ENCODE peak calls at places on chromosomes 3 and 15, in four cellular contexts. One of them, this sample, is unnamed.

GRCh38 chr15:66024998-66025397 is 155.7 kb downstream of the RAB11A start:
- DNase-seq in GM20000: no peak
- DNase-seq in AG04449: no peak
- DNase-seq in cardiac fibroblast: no peak
- DNase-seq in this sample: no peak

GRCh38 chr15:74132681-74133070 is 2.3 kb downstream of the ISLR2 start:
- DNase-seq in AG04449: no peak
- DNase-seq in cardiac fibroblast: peak; percentile 36
- DNase-seq in GM20000: no peak
- DNase-seq in this sample: no peak

GRCh38 chr15:69314174-69314573 is 15.5 kb downstream of the PAQR5 start:
- DNase-seq in AG04449: no peak
- DNase-seq in GM20000: no peak
- DNase-seq in cardiac fibroblast: no peak
- DNase-seq in this sample: no peak

GRCh38 chr15:30922469-30923311 is 19.0 kb downstream of the FAN1 start:
- DNase-seq in GM20000: no peak
- DNase-seq in cardiac fibroblast: peak; percentile 23
- DNase-seq in AG04449: peak; percentile 73
- DNase-seq in this sample: no peak

GRCh38 chr3:21672303-21672702 is 78.7 kb downstream of the ZNF385D start:
- DNase-seq in cardiac fibroblast: peak; percentile 95
- DNase-seq in GM20000: no peak
- DNase-seq in AG04449: peak; percentile 47
- DNase-seq in this sample: no peak

GRCh38 chr3:64995857-64996564 is 308.2 kb upstream of the ADAMTS9 start:
- DNase-seq in GM20000: no peak
- DNase-seq in AG04449: no peak
- DNase-seq in cardiac fibroblast: no peak
- DNase-seq in this sample: no peak

GRCh38 chr3:68448510-68449383 is 483.6 kb downstream of the TAFA4 start:
- DNase-seq in GM20000: no peak
- DNase-seq in AG04449: no peak
- DNase-seq in cardiac fibroblast: no peak
- DNase-seq in this sample: no peak

GRCh38 chr3:190534386-190534785 is 20.5 kb downstream of the IL1RAP start:
- DNase-seq in cardiac fibroblast: peak; percentile 23
- DNase-seq in GM20000: no peak
- DNase-seq in AG04449: no peak
- DNase-seq in this sample: no peak

GRCh38 chr3:56802411-56802745 is 629 bp upstream of the ARHGEF3 start:
- DNase-seq in GM20000: no peak
- DNase-seq in cardiac fibroblast: no peak
- DNase-seq in AG04449: no peak
- DNase-seq in this sample: no peak

GRCh38 chr15:69795601-69796000 is 302.1 kb downstream of the TLE3 start:
- DNase-seq in AG04449: no peak
- DNase-seq in GM20000: no peak
- DNase-seq in cardiac fibroblast: no peak
- DNase-seq in this sample: no peak

GRCh38 chr15:99547474-99547873 is 18.3 kb upstream of the MEF2A start:
- DNase-seq in GM20000: no peak
- DNase-seq in AG04449: no peak
- DNase-seq in cardiac fibroblast: no peak
- DNase-seq in this sample: no peak

GRCh38 chr3:42148982-42149432 is 57.9 kb downstream of the TRAK1 start:
- DNase-seq in cardiac fibroblast: peak; percentile 84
- DNase-seq in AG04449: no peak
- DNase-seq in GM20000: no peak
- DNase-seq in this sample: no peak

GRCh38 chr3:113251817-113252216 is 40.5 kb downstream of the BOC start:
- DNase-seq in cardiac fibroblast: no peak
- DNase-seq in AG04449: no peak
- DNase-seq in GM20000: no peak
- DNase-seq in this sample: no peak
- TF ChIP-seq CTCF in cardiac fibroblast: no peak
- TF ChIP-seq CTCF in AG04449: no peak
- TF ChIP-seq CTCF in GM20000: no peak
- TF ChIP-seq CTCF in this sample: no peak

DNA sequence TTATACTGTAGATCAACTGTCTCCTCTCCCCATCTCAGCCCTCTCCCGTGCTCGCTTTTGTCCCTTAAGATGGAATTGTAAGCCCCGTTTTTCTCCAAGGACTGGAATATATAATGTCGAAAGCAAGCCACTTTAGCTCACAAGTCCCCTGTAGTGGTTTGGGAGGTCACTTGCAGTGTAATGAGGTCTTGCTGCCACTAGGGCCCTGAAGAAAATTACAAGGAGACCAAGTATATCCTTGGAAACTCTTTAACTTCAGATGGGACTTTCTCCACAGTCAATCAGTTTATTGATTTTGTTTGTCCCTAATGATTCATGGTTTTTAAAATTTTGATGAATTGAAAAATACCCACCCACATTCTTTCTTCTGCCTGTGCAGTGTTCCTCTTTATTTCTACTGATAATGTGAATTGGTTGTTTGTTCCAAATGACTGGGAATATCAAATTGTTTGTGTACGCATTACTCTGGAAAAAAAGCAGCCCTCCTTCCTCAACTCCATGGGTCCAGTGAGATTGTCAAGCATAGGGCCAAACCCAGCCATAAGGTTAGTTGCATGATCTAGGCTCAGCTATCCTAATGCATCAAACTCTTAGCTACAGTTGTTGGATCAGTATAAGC is 294.8 kb downstream of the MCTP2 start:
- DNase-seq in AG04449: no peak
- DNase-seq in GM20000: no peak
- DNase-seq in cardiac fibroblast: no peak
- DNase-seq in this sample: no peak
- TF ChIP-seq CTCF in AG04449: no peak
- TF ChIP-seq CTCF in GM20000: no peak
- TF ChIP-seq CTCF in cardiac fibroblast: peak; percentile 28
- TF ChIP-seq CTCF in this sample: peak; percentile 60

DNA sequence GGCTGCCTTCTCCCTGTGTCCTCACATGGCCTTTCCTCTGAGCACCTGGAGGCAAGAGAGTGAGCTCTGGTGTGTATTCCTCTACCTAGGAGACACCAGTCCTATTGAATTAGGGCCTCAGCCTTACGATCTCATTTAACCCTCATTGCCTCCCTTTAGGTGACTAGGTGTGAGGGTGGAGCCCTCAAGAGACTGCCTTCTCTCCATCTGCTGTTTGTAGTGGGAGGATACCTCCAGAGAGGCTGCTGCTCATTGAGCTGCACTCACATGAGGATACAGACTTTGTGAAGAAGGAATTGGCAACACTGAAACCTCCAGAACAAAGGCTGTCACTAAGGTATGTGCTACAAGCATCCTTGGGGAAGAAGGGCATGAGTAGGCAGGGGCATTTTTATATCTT is at the start of gene CCR8:
- DNase-seq in AG04449: no peak
- DNase-seq in GM20000: no peak
- DNase-seq in cardiac fibroblast: no peak
- DNase-seq in this sample: no peak
- TF ChIP-seq CTCF in AG04449: no peak
- TF ChIP-seq CTCF in GM20000: no peak
- TF ChIP-seq CTCF in cardiac fibroblast: no peak
- TF ChIP-seq CTCF in this sample: no peak

GRCh38 chr3:123301331-123302184 is 99.8 kb downstream of the SEC22A start:
- DNase-seq in GM20000: no peak
- DNase-seq in cardiac fibroblast: no peak
- DNase-seq in AG04449: no peak
- DNase-seq in this sample: peak; percentile 52
- TF ChIP-seq CTCF in GM20000: no peak
- TF ChIP-seq CTCF in cardiac fibroblast: no peak
- TF ChIP-seq CTCF in AG04449: no peak
- TF ChIP-seq CTCF in this sample: no peak

GRCh38 chr3:129224984-129225393 is 24.4 kb upstream of the COPG1 start:
- DNase-seq in AG04449: peak; percentile 24
- DNase-seq in GM20000: no peak
- DNase-seq in cardiac fibroblast: peak; percentile 76
- DNase-seq in this sample: no peak

GRCh38 chr3:129226374-129226773 is 23.0 kb upstream of the COPG1 start:
- DNase-seq in cardiac fibroblast: peak; percentile 89
- DNase-seq in AG04449: peak; percentile 83
- DNase-seq in GM20000: no peak
- DNase-seq in this sample: no peak

GRCh38 chr3:129230311-129231019 is 18.9 kb upstream of the COPG1 start:
- DNase-seq in AG04449: no peak
- DNase-seq in cardiac fibroblast: peak; percentile 92
- DNase-seq in GM20000: no peak
- DNase-seq in this sample: no peak

GRCh38 chr3:129231331-129232119 is 17.9 kb upstream of the COPG1 start:
- DNase-seq in AG04449: no peak
- DNase-seq in cardiac fibroblast: peak; percentile 35
- DNase-seq in GM20000: no peak
- DNase-seq in this sample: no peak

GRCh38 chr3:129228891-129229585 is 20.4 kb upstream of the COPG1 start:
- DNase-seq in AG04449: peak; percentile 41
- DNase-seq in cardiac fibroblast: peak; percentile 86
- DNase-seq in GM20000: no peak
- DNase-seq in this sample: no peak
- TF ChIP-seq CTCF in AG04449: no peak
- TF ChIP-seq CTCF in cardiac fibroblast: no peak
- TF ChIP-seq CTCF in GM20000: no peak
- TF ChIP-seq CTCF in this sample: peak; percentile 21

DNA sequence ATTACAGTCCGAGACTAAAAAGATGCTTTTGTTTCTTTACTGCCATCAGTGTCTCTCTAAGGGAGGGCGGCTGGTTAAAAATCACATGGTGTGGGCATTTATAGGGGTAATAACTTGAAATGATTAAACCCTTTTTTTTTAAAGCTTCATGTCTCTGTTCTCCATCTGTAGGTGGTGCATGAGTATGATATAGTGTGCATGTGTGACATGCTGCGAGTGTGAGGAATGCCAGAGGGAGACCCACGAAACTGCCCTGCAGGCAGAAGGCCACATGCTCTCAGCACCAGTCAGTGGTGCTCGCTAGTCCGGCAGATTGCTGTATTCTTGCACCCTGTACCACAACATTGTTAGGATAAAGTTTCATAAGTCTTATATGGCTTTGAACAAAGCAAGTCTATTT is 255.9 kb upstream of the CTDSPL start:
- DNase-seq in cardiac fibroblast: no peak
- DNase-seq in AG04449: no peak
- DNase-seq in GM20000: no peak
- DNase-seq in this sample: no peak
- TF ChIP-seq CTCF in cardiac fibroblast: no peak
- TF ChIP-seq CTCF in AG04449: no peak
- TF ChIP-seq CTCF in GM20000: no peak
- TF ChIP-seq CTCF in this sample: no peak

GRCh38 chr3:72265250-72265649 is 480.3 kb upstream of the PROK2 start:
- DNase-seq in AG04449: no peak
- DNase-seq in cardiac fibroblast: peak; percentile 53
- DNase-seq in GM20000: no peak
- DNase-seq in this sample: no peak
- TF ChIP-seq CTCF in AG04449: peak; percentile 33
- TF ChIP-seq CTCF in cardiac fibroblast: peak; percentile 22
- TF ChIP-seq CTCF in GM20000: no peak
- TF ChIP-seq CTCF in this sample: peak; percentile 75

GRCh38 chr3:14915636-14916222 is 31.7 kb upstream of the NR2C2 start:
- DNase-seq in GM20000: no peak
- DNase-seq in AG04449: no peak
- DNase-seq in cardiac fibroblast: peak; percentile 5
- DNase-seq in this sample: no peak
- TF ChIP-seq CTCF in GM20000: no peak
- TF ChIP-seq CTCF in AG04449: no peak
- TF ChIP-seq CTCF in cardiac fibroblast: peak; percentile 3
- TF ChIP-seq CTCF in this sample: peak; percentile 24

DNA sequence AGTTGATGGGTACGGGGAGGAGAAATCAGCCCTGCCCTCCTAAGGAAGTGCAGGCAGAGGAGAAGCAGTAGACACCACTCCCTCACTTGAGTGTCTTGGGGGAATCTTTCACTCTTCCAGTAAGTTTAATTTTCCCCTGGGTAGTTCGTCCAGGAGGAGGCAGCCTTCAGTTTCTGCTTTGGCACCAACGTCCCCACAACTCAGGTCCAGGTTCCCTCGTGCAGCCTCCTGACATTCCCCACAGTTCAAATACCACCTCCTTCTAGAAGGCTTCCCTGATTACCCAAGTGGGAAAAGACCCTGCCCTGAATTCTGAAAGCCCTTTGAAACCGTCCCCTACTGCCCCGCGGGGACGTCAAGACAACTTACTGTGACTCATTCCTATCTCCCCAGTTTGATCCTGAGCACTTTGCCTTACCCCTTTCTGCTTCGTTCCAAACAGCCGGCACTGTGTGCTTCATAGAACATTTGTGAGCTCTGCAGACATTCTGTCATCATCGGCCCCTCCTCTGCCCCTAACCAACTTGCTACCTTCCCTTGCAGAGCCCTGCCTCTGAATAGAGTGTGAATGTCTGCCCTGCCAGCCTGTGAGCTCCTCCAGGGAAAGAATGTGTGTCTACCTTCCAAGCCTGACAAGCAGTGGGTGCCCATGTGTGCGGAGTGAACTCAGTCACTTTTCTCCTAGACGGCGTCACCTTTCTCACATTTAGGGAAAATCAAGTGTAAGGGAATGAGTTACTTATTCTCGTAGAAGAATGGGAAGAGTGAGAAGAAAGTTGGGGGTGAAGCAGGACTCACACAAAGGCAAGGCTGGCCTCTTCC is 14.5 kb upstream of the SRP14 start:
- DNase-seq in GM20000: no peak
- DNase-seq in AG04449: no peak
- DNase-seq in cardiac fibroblast: no peak
- DNase-seq in this sample: no peak
- TF ChIP-seq CTCF in GM20000: no peak
- TF ChIP-seq CTCF in AG04449: no peak
- TF ChIP-seq CTCF in cardiac fibroblast: no peak
- TF ChIP-seq CTCF in this sample: peak; percentile 63